ENCODE peak calls at places on chromosomes 16 and 17, in nine cellular contexts. T is Peyer's patch, D is cardiac septum, M is ELF-1, S is ecto neural progenitor cell, I is nucleus accumbens, C is HL-60, Z is amygdala, U is GOT3. Q is an unnamed sample.

GRCh38 chr17:74873874-74874614 is 1.2 kb upstream of the FDXR start:
- DNase-seq in Z (no peak), M (no peak), I (no peak), U (no peak), S (no peak), D (no peak), C (peak), T (no peak), Q (peak)

GRCh38 chr17:15475620-15476354 is 8.4 kb upstream of the CDRT4 start:
- DNase-seq in I (no peak), T (no peak), C (no peak), S (no peak), D (no peak), Z (no peak), U (no peak), M (no peak), Q (no peak)

GRCh38 chr16:17304814-17305169 is 166.0 kb downstream of the XYLT1 start:
- DNase-seq in Z (no peak), S (no peak), U (no peak), M (no peak), C (no peak), I (no peak), T (no peak), D (no peak), Q (no peak)

GRCh38 chr17:73695035-73695738 is 50.9 kb upstream of the SDK2 start:
- DNase-seq in C (peak), Z (no peak), T (no peak), S (peak), U (no peak), I (no peak), M (no peak), D (peak), Q (peak)

GRCh38 chr17:57861737-57862409 is 12.0 kb upstream of the MRPS23 start:
- DNase-seq in C (no peak), D (peak), T (peak), S (peak), M (peak), U (no peak), I (no peak), Z (no peak), Q (no peak)

GRCh38 chr16:76278976-76279375 is 1.8 kb downstream of the CNTNAP4 start:
- DNase-seq in S (no peak), C (no peak), T (no peak), D (no peak), U (no peak), I (no peak), M (peak), Z (no peak), Q (no peak)

GRCh38 chr17:79800325-79801155 is 3.7 kb upstream of the CBX8 start:
- DNase-seq in C (peak), D (no peak), S (peak), T (no peak), I (no peak), M (peak), U (no peak), Z (no peak), Q (no peak)

GRCh38 chr17:62666061-62666800 is 38.8 kb downstream of the MRC2 start:
- DNase-seq in M (no peak), Z (no peak), C (no peak), I (no peak), T (no peak), U (no peak), S (no peak), D (peak), Q (no peak)

GRCh38 chr16:75147968-75148310 is 385 bp upstream of the ZFP1 start:
- DNase-seq in I (no peak), U (no peak), T (no peak), M (no peak), C (no peak), Z (no peak), D (no peak), S (no peak), Q (no peak)

GRCh38 chr17:55722016-55722706 is 503 bp downstream of the TMEM100 start:
- DNase-seq in C (no peak), U (no peak), M (no peak), Z (no peak), D (no peak), S (no peak), T (no peak), I (no peak), Q (no peak)

GRCh38 chr17:51618485-51618884 is 358.1 kb downstream of the UTP18 start:
- DNase-seq in M (no peak), U (no peak), C (no peak), S (no peak), T (no peak), I (no peak), D (no peak), Z (no peak), Q (no peak)

GRCh38 chr17:82848022-82848592 is 8.3 kb upstream of the ZNF750 start:
- DNase-seq in I (no peak), U (no peak), T (peak), D (no peak), Z (no peak), M (no peak), S (no peak), C (no peak), Q (no peak)